ENCODE peak calls at places on chromosomes 2 and 18, in four cellular contexts. One of them, this sample, is unnamed.

GRCh38 chr2:20702563-20702962 is 35.6 kb downstream of the GDF7 start:
- DNase-seq in KBM-7: no peak
- DNase-seq in activated effector memory CD4-positive, alpha-beta T cell treated with Interleukin-2 at 50 U/mL for 16 hours: no peak
- DNase-seq in activated T-cell treated with anti-CD3 and anti-CD28 coated beads for 1 hour: no peak
- DNase-seq in this sample: no peak

GRCh38 chr2:168178925-168179324 is 68.5 kb downstream of the STK39 start:
- DNase-seq in activated T-cell treated with anti-CD3 and anti-CD28 coated beads for 1 hour: no peak
- DNase-seq in KBM-7: no peak
- DNase-seq in activated effector memory CD4-positive, alpha-beta T cell treated with Interleukin-2 at 50 U/mL for 16 hours: no peak
- DNase-seq in this sample: no peak

GRCh38 chr2:238334885-238335284 is 14.6 kb downstream of the TRAF3IP1 start:
- DNase-seq in activated effector memory CD4-positive, alpha-beta T cell treated with Interleukin-2 at 50 U/mL for 16 hours: no peak
- DNase-seq in activated T-cell treated with anti-CD3 and anti-CD28 coated beads for 1 hour: no peak
- DNase-seq in KBM-7: no peak
- DNase-seq in this sample: no peak

GRCh38 chr2:164388511-164388910 is 232.8 kb downstream of the GRB14 start:
- DNase-seq in KBM-7: peak; percentile 1
- DNase-seq in activated T-cell treated with anti-CD3 and anti-CD28 coated beads for 1 hour: no peak
- DNase-seq in activated effector memory CD4-positive, alpha-beta T cell treated with Interleukin-2 at 50 U/mL for 16 hours: no peak
- DNase-seq in this sample: peak; percentile 14

GRCh38 chr2:100812573-100812972 is 7.4 kb upstream of the NPAS2 start:
- DNase-seq in KBM-7: no peak
- DNase-seq in activated T-cell treated with anti-CD3 and anti-CD28 coated beads for 1 hour: no peak
- DNase-seq in activated effector memory CD4-positive, alpha-beta T cell treated with Interleukin-2 at 50 U/mL for 16 hours: no peak
- DNase-seq in this sample: no peak

GRCh38 chr2:213098612-213099011 is 52.8 kb downstream of the IKZF2 start:
- DNase-seq in activated effector memory CD4-positive, alpha-beta T cell treated with Interleukin-2 at 50 U/mL for 16 hours: no peak
- DNase-seq in KBM-7: no peak
- DNase-seq in activated T-cell treated with anti-CD3 and anti-CD28 coated beads for 1 hour: no peak
- DNase-seq in this sample: no peak

GRCh38 chr2:15782009-15782751 is 158.2 kb upstream of the MYCN start:
- DNase-seq in KBM-7: no peak
- DNase-seq in activated T-cell treated with anti-CD3 and anti-CD28 coated beads for 1 hour: no peak
- DNase-seq in activated effector memory CD4-positive, alpha-beta T cell treated with Interleukin-2 at 50 U/mL for 16 hours: no peak
- DNase-seq in this sample: peak; percentile 77

GRCh38 chr2:159265171-159265576 is 21.3 kb downstream of the WDSUB1 start:
- DNase-seq in activated effector memory CD4-positive, alpha-beta T cell treated with Interleukin-2 at 50 U/mL for 16 hours: no peak
- DNase-seq in KBM-7: no peak
- DNase-seq in activated T-cell treated with anti-CD3 and anti-CD28 coated beads for 1 hour: no peak
- DNase-seq in this sample: no peak

GRCh38 chr18:46452820-46453219 is 204.2 kb downstream of the LOXHD1 start:
- DNase-seq in activated T-cell treated with anti-CD3 and anti-CD28 coated beads for 1 hour: no peak
- DNase-seq in activated effector memory CD4-positive, alpha-beta T cell treated with Interleukin-2 at 50 U/mL for 16 hours: no peak
- DNase-seq in KBM-7: no peak
- DNase-seq in this sample: no peak

GRCh38 chr2:108616290-108616689 is 82.0 kb downstream of the LIMS1 start:
- DNase-seq in KBM-7: no peak
- DNase-seq in activated T-cell treated with anti-CD3 and anti-CD28 coated beads for 1 hour: no peak
- DNase-seq in activated effector memory CD4-positive, alpha-beta T cell treated with Interleukin-2 at 50 U/mL for 16 hours: no peak
- DNase-seq in this sample: no peak

GRCh38 chr18:48867978-48868377 is 82.8 kb downstream of the SMAD7 start:
- DNase-seq in activated effector memory CD4-positive, alpha-beta T cell treated with Interleukin-2 at 50 U/mL for 16 hours: no peak
- DNase-seq in KBM-7: no peak
- DNase-seq in activated T-cell treated with anti-CD3 and anti-CD28 coated beads for 1 hour: no peak
- DNase-seq in this sample: no peak

GRCh38 chr2:238123218-238123971 is 15.1 kb upstream of the KLHL30 start:
- DNase-seq in activated effector memory CD4-positive, alpha-beta T cell treated with Interleukin-2 at 50 U/mL for 16 hours: no peak
- DNase-seq in KBM-7: no peak
- DNase-seq in activated T-cell treated with anti-CD3 and anti-CD28 coated beads for 1 hour: no peak
- DNase-seq in this sample: peak; percentile 66

This sample was measured in left kidney.